ENCODE peak calls at places on chromosome 13, in six cellular contexts. J is cardiac muscle cell, Q is cardiac fibroblast, B is HFF-Myc, K is lower lobe of right lung, Z is uterus. U is an unnamed sample.

GRCh38 chr13:63184693-63185092 is 1769.0 kb upstream of the PCDH20 start:
- DNase-seq in Z (no peak), J (peak), K (no peak), Q (peak), B (peak), U (no peak)

GRCh38 chr13:113275387-113275786 is 21.7 kb upstream of the LAMP1 start:
- DNase-seq in K (no peak), Q (peak), J (peak), Z (no peak), B (peak), U (no peak)

GRCh38 chr13:91347996-91348905 is 764 bp downstream of the MIR17HG start:
- DNase-seq in K (peak), J (peak), Z (peak), B (no peak), Q (peak), U (no peak)

GRCh38 chr13:110150384-110151091 is 156.4 kb downstream of the COL4A1 start:
- DNase-seq in J (no peak), B (no peak), K (no peak), Q (peak), Z (no peak), U (no peak)

GRCh38 chr13:26977541-26977940 is 194.1 kb downstream of the USP12 start:
- DNase-seq in J (no peak), Q (no peak), K (no peak), B (no peak), Z (no peak), U (no peak)

GRCh38 chr13:74037762-74038161 is 96.4 kb downstream of the KLF12 start:
- DNase-seq in Q (no peak), Z (no peak), K (no peak), J (no peak), B (no peak), U (no peak)

GRCh38 chr13:45482571-45483173 is 17.9 kb downstream of the COG3 start:
- DNase-seq in Z (no peak), Q (peak), B (no peak), K (no peak), J (no peak), U (peak)

GRCh38 chr13:42173789-42174343 is 98.1 kb upstream of the AKAP11 start:
- DNase-seq in B (no peak), J (no peak), Z (no peak), K (no peak), Q (no peak), U (no peak)

GRCh38 chr13:109285586-109285985 is 500.8 kb downstream of the IRS2 start:
- DNase-seq in Z (no peak), K (no peak), Q (no peak), J (no peak), B (no peak), U (no peak)

GRCh38 chr13:50613356-50613831 is 230.1 kb downstream of the DLEU7 start:
- DNase-seq in Q (peak), K (no peak), J (no peak), B (no peak), Z (no peak), U (no peak)

GRCh38 chr13:52925221-52925620 is 76.8 kb upstream of the PCDH8 start:
- DNase-seq in Q (no peak), Z (no peak), J (no peak), B (no peak), K (no peak), U (no peak)

GRCh38 chr13:26651234-26651633 is 93.8 kb downstream of the WASF3 start:
- DNase-seq in J (no peak), Q (no peak), B (no peak), K (no peak), Z (no peak), U (no peak)

GRCh38 chr13:48806522-48806921 is 152.8 kb downstream of the CYSLTR2 start:
- DNase-seq in J (no peak), Z (no peak), Q (no peak), K (no peak), B (no peak), U (no peak)

GRCh38 chr13:36763322-36763721 is 55.7 kb upstream of the RFXAP start:
- DNase-seq in J (no peak), B (no peak), K (no peak), Q (peak), Z (no peak), U (no peak)

GRCh38 chr13:31234729-31235128 is 35.0 kb downstream of the B3GLCT start:
- DNase-seq in K (no peak), Z (no peak), B (no peak), Q (peak), J (no peak), U (no peak)

GRCh38 chr13:27375686-27376326 is 48.6 kb upstream of the GTF3A start:
- DNase-seq in K (peak), B (peak), Q (peak), Z (peak), J (peak), U (no peak)

GRCh38 chr13:45659536-45659935 is 42.6 kb upstream of the CBY2 start:
- DNase-seq in K (no peak), B (no peak), Q (no peak), J (no peak), Z (no peak), U (no peak)

GRCh38 chr13:38582133-38582532 is 104.7 kb upstream of the FREM2 start:
- DNase-seq in J (peak), Z (no peak), Q (peak), B (no peak), K (no peak), U (no peak)

GRCh38 chr13:86080340-86080995 is 281.2 kb upstream of the SLITRK6 start:
- DNase-seq in B (no peak), Q (no peak), Z (no peak), J (no peak), K (no peak), U (no peak)

GRCh38 chr13:43676320-43676719 is 110.5 kb downstream of the ENOX1 start:
- DNase-seq in J (no peak), K (no peak), Q (peak), Z (no peak), B (no peak), U (no peak)

GRCh38 chr13:104473936-104474335 is 1407.7 kb upstream of the SLC10A2 start:
- DNase-seq in Q (no peak), K (no peak), B (no peak), J (no peak), Z (no peak), U (no peak)

GRCh38 chr13:32378012-32378411 is 49.9 kb downstream of the N4BP2L1 start:
- DNase-seq in B (no peak), J (no peak), K (no peak), Z (no peak), Q (no peak), U (no peak)

GRCh38 chr13:46329624-46330023 is 57.4 kb downstream of the RUBCNL start:
- DNase-seq in J (no peak), Z (no peak), K (no peak), Q (no peak), B (no peak), U (no peak)

GRCh38 chr13:32587774-32588165 is 1.5 kb downstream of the PDS5B start:
- DNase-seq in K (no peak), Q (peak), J (no peak), B (no peak), Z (no peak), U (no peak)

GRCh38 chr13:101398920-101399319 is 17.4 kb downstream of the NALCN start:
- DNase-seq in K (no peak), Z (no peak), Q (peak), B (no peak), J (no peak), U (no peak)

GRCh38 chr13:49052801-49053200 is 77.1 kb downstream of the FNDC3A start:
- DNase-seq in J (no peak), K (no peak), Z (no peak), B (no peak), Q (peak), U (no peak)

GRCh38 chr13:105928901-105929300 is 606.6 kb downstream of the EFNB2 start:
- DNase-seq in K (no peak), B (no peak), Z (no peak), Q (no peak), J (peak), U (no peak)

GRCh38 chr13:40786568-40786996 is 2.8 kb upstream of the SLC25A15 start:
- DNase-seq in Q (peak), Z (no peak), K (no peak), B (no peak), J (no peak), U (no peak)
- TF ChIP-seq CTCF in Q (no peak), Z (no peak), K (no peak), B (no peak), J (no peak), U (no peak)

DNA sequence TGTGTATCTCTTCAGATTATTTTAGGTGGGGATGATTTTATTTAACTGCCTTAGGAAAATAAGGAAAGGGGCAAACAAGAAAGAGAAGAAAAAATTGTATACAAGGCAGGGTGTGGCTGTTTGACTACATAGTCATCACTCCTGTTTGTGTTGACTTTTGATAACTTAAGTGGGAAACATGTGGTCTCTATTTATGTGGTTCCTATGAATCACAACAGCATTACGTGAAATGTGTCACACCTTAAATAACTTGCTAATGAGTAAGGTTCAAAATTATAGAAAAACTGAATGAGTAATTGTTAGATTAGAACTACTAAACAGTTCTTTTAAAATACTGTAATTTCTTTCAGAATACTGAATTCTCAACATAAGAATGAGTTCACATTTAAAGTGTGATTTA is 69.3 kb downstream of the LMO7 start:
- DNase-seq in Z (no peak), B (no peak), K (no peak), J (no peak), Q (peak), U (peak)
- TF ChIP-seq CTCF in Z (no peak), B (no peak), K (no peak), J (no peak), Q (no peak), U (no peak)

DNA sequence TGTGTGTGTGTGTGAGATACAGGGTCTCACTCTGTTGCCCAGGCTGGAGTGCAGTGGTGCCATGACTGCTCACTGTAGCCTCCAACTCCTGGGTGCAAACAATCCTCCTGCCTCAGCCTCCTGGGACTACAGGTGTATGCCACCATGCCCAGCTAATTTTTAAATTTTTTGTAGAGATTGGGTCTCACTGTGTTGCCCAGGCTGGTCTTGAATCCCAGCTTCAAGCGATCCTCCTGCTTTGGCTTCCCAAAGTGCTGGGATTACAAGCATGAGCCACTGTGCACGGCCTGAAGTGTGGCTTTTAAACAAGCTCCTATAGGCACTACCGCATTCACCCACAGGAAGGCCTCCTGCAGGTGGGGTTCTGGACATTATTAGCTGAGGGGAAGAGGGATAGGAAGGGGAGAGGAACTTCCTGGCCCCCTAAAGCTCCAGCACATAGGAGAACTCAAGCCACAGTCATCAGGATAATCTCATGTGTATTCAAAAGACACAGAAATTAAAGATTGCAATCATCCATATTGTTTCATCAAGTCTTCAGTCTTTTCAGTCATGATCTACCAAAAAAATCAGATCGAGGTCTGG is 24.8 kb upstream of the SLC46A3 start:
- DNase-seq in Q (no peak), K (no peak), J (no peak), Z (no peak), B (no peak), U (no peak)
- TF ChIP-seq CTCF in Q (no peak), K (no peak), J (no peak), Z (no peak), B (no peak), U (no peak)

GRCh38 chr13:99657848-99658265 is 156.6 kb downstream of the TM9SF2 start:
- DNase-seq in J (peak), Q (peak), K (peak), Z (peak), B (no peak), U (no peak)
- TF ChIP-seq CTCF in J (no peak), Q (peak), K (no peak), Z (no peak), B (no peak), U (no peak)

GRCh38 chr13:22740264-22740663 is 440.5 kb upstream of the SGCG start:
- DNase-seq in B (no peak), J (peak), Q (no peak), K (no peak), Z (no peak), U (no peak)
- TF ChIP-seq CTCF in B (no peak), J (peak), Q (no peak), K (no peak), Z (no peak), U (peak)

GRCh38 chr13:79776538-79776937 is 295.6 kb downstream of the NDFIP2 start:
- DNase-seq in K (no peak), Q (peak), B (no peak), J (no peak), Z (no peak), U (no peak)

GRCh38 chr13:79772811-79773210 is 291.9 kb downstream of the NDFIP2 start:
- DNase-seq in B (no peak), J (no peak), Q (no peak), K (no peak), Z (no peak), U (no peak)

GRCh38 chr13:79777504-79777903 is 296.5 kb downstream of the NDFIP2 start:
- DNase-seq in K (no peak), Z (no peak), Q (no peak), J (no peak), B (no peak), U (no peak)

GRCh38 chr13:79779061-79779460 is 298.1 kb downstream of the NDFIP2 start:
- DNase-seq in J (no peak), Z (no peak), Q (no peak), B (no peak), K (no peak), U (no peak)

DNA sequence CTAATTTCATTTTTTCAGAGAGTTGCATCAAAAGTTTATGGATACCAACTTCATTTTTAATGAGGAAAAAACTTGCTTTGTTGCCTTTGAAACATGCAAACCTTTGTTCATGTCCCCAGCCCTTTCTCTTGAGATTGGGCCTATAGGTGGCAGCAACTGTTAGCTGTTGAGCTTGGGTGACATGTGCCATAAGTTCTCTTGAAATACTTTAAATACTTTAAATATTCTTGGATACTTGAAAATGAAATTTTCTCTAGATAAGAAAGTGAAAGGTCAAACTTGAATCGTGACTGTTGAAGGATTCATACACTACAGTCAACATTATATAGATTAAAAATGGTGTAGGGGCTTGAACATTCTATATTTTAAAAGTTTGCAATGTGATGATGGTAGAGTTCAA is 294.9 kb downstream of the NDFIP2 start:
- DNase-seq in J (peak), K (no peak), Z (no peak), B (peak), Q (peak), U (no peak)
- TF ChIP-seq CTCF in J (peak), K (peak), Z (peak), B (peak), Q (peak), U (peak)

DNA sequence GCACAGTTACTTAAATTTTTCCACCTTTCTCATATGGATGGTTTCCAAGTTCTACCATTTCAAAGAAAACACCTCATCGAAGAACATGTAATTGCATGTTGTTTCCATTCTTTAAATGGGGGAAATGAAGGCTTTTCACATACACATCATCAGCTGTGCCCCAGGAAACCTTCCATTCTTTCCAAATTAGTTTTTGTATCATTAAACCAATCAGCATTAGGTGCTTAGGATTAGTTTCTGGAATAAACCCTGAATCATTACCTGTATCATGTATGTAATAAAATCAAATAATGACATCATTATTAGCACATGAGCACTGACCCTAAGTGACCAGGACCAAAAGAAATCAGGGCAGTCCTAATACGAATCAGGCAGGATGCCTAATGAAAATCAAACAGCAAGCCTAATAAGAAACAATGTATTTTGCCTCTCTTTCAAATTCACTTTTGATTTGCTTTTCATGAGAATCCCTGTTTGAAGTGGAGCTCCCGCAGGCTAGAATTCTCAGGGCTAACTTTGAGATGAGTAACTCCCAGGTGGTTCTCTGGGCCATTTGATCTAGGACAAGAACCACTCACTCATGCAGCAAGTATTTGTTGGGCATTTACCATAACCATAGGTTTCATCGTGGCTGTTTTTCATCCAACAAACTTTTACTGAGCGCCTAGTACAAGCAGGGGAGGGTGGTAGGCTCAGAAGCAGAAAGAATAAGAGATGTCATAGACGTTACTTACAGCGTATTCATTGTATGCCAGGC is 89.2 kb downstream of the MZT1 start:
- DNase-seq in Q (no peak), K (no peak), J (no peak), Z (no peak), B (no peak), U (peak)
- TF ChIP-seq CTCF in Q (no peak), K (no peak), J (no peak), Z (no peak), B (no peak), U (no peak)